ENCODE peak calls at places on chromosome X, in seven cellular contexts. H is K562, Z is sigmoid colon, G is stomach, I is HepG2, C is upper lobe of left lung, Q is SK-N-MC. A is an unnamed sample.

GRCh38 chrX:149222040-149222439 is 283.1 kb downstream of the IDS start:
- DNase-seq in H (no peak), Z (no peak), G (no peak), I (no peak), C (no peak), Q (no peak), A (no peak)

GRCh38 chrX:7815166-7815565 is 27.8 kb upstream of the VCX start:
- DNase-seq in H (no peak), Z (no peak), G (no peak), I (no peak), C (no peak), Q (no peak), A (no peak)

GRCh38 chrX:369563-370101 is 17.1 kb downstream of the PPP2R3B start:
- DNase-seq in H (peak; percentile 20), Z (no peak), G (no peak), I (no peak), C (no peak), Q (no peak), A (no peak)

GRCh38 chrX:12903646-12904045 is 2.8 kb upstream of the TLR8 start:
- DNase-seq in H (no peak), Z (no peak), G (no peak), I (no peak), C (no peak), Q (no peak), A (no peak)

GRCh38 chrX:120463241-120463640 is 5.9 kb downstream of the LAMP2 start:
- DNase-seq in H (no peak), Z (no peak), G (no peak), I (peak; percentile 6), C (peak; percentile 58), Q (peak; percentile 65), A (no peak)

GRCh38 chrX:129006491-129006890 is 516.8 kb downstream of the SMARCA1 start:
- DNase-seq in H (no peak), Z (no peak), G (no peak), I (no peak), C (no peak), Q (no peak), A (no peak)

GRCh38 chrX:30039768-30040167 is 175.6 kb upstream of the MAGEB2 start:
- DNase-seq in H (no peak), Z (no peak), G (no peak), I (no peak), C (no peak), Q (no peak), A (no peak)

GRCh38 chrX:126489141-126489540 is 63.5 kb downstream of the DCAF12L1 start:
- DNase-seq in H (no peak), Z (no peak), G (no peak), I (no peak), C (no peak), Q (no peak), A (no peak)

GRCh38 chrX:39336709-39337294 is 535.5 kb downstream of the MID1IP1 start:
- DNase-seq in H (no peak), Z (peak; percentile 86), G (no peak), I (no peak), C (peak; percentile 26), Q (no peak), A (no peak)

GRCh38 chrX:25207803-25208202 is 192.0 kb upstream of the ARX start:
- DNase-seq in H (no peak), Z (no peak), G (no peak), I (no peak), C (no peak), Q (no peak), A (no peak)

GRCh38 chrX:65999563-66000148 is 40.2 kb downstream of the VSIG4 start:
- DNase-seq in H (peak; percentile 40), Z (no peak), G (no peak), I (no peak), C (no peak), Q (no peak), A (no peak)

GRCh38 chrX:24113161-24113560 is 36.4 kb upstream of the ZFX start:
- DNase-seq in H (no peak), Z (no peak), G (no peak), I (no peak), C (no peak), Q (no peak), A (no peak)

GRCh38 chrX:3791449-3791848 is 78.0 kb upstream of the PRKX start:
- DNase-seq in H (no peak), Z (no peak), G (no peak), I (no peak), C (no peak), Q (no peak), A (no peak)

GRCh38 chrX:34132028-34132427 is at the start of gene FAM47A:
- DNase-seq in H (no peak), Z (no peak), G (no peak), I (no peak), C (no peak), Q (no peak), A (no peak)

GRCh38 chrX:106397788-106398538 is 213.8 kb upstream of the RADX start:
- DNase-seq in H (no peak), Z (no peak), G (no peak), I (no peak), C (no peak), Q (peak; percentile 6), A (no peak)

GRCh38 chrX:40245411-40246140 is 147.8 kb upstream of the BCOR start:
- DNase-seq in H (no peak), Z (no peak), G (no peak), I (no peak), C (no peak), Q (no peak), A (no peak)

GRCh38 chrX:21741869-21742701 is 15.8 kb downstream of the SMPX start:
- DNase-seq in H (no peak), Z (peak; percentile 67), G (no peak), I (no peak), C (no peak), Q (no peak), A (no peak)

GRCh38 chrX:11423362-11423818 is 130.2 kb downstream of the AMELX start:
- DNase-seq in H (peak; percentile 34), Z (no peak), G (peak; percentile 29), I (no peak), C (peak; percentile 34), Q (no peak), A (no peak)

GRCh38 chrX:121349263-121349662 is 301.9 kb downstream of the GLUD2 start:
- DNase-seq in H (no peak), Z (no peak), G (no peak), I (no peak), C (no peak), Q (no peak), A (no peak)

GRCh38 chrX:108285361-108285760 is 152.9 kb downstream of the COL4A6 start:
- DNase-seq in H (no peak), Z (no peak), G (no peak), I (no peak), C (no peak), Q (no peak), A (no peak)

GRCh38 chrX:153306527-153307115 is 14.9 kb downstream of the PNMA6F start:
- DNase-seq in H (no peak), Z (no peak), G (no peak), I (no peak), C (no peak), Q (no peak), A (no peak)

GRCh38 chrX:68599256-68600152 is 48.0 kb upstream of the STARD8 start:
- DNase-seq in H (peak; percentile 10), Z (no peak), G (no peak), I (no peak), C (no peak), Q (no peak), A (no peak)

GRCh38 chrX:1427756-1428155 is 25.0 kb downstream of the ASMTL start:
- DNase-seq in H (no peak), Z (peak; percentile 53), G (no peak), I (no peak), C (no peak), Q (no peak), A (no peak)
- H3K4me3 ChIP-seq in H (no peak overlapping the region), Z (no peak overlapping the region), G (no peak overlapping the region), I (no peak overlapping the region), C (no peak overlapping the region), Q (no peak overlapping the region), A (no peak overlapping the region)

GRCh38 chrX:154362085-154362742 is 12.2 kb downstream of the FLNA start:
- DNase-seq in H (no peak), Z (no peak), G (no peak), I (no peak), C (no peak), Q (no peak), A (no peak)
- TF ChIP-seq POLR2AphosphoS5 in H (no peak), Z (no peak), G (no peak), I (no peak), C (no peak), Q (no peak), A (no peak)

DNA sequence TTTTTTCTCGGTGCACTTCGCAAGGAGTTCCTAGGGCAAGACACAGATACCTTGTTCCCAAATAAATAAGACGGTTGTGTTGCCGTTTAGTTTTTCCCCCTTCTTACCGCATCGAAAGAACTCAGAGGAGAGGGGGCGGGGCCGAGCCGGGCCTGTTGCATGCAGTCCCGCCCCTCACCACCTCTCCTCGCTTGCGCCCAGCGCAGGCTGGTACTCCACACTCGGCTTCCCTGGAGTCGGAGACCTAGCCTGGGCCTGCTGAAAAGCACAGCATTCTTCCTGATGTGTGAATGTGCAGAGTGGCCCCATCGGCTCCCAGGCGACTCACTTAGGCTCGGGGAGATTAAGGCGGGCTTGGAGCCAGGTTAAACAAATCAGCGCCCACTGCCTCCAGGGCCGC is 26.1 kb upstream of the VMA21 start:
- DNase-seq in H (peak; percentile 11), Z (no peak), G (no peak), I (peak; percentile 1), C (no peak), Q (no peak), A (no peak)
- H3K4me3 ChIP-seq in H (no peak overlapping the region), Z (no peak overlapping the region), G (no peak overlapping the region), I (no peak overlapping the region), C (no peak overlapping the region), Q (no peak overlapping the region), A (no peak overlapping the region)

GRCh38 chrX:103536071-103536470 is 16.8 kb upstream of the RAB40A start:
- DNase-seq in H (no peak), Z (no peak), G (no peak), I (no peak), C (no peak), Q (no peak), A (no peak)
- TF ChIP-seq POLR2AphosphoS5 in H (no peak), Z (no peak), G (no peak), I (no peak), C (no peak), Q (no peak), A (no peak)

GRCh38 chrX:85444613-85445012 is 65.1 kb upstream of the POF1B start:
- DNase-seq in H (no peak), Z (no peak), G (no peak), I (no peak), C (no peak), Q (no peak), A (no peak)
- H3K4me3 ChIP-seq in H (no peak overlapping the region), Z (no peak overlapping the region), G (no peak overlapping the region), I (no peak overlapping the region), C (no peak overlapping the region), Q (no peak overlapping the region), A (no peak overlapping the region)

GRCh38 chrX:123807825-123808416 is 51.9 kb upstream of the XIAP start:
- DNase-seq in H (peak; percentile 28), Z (no peak), G (no peak), I (no peak), C (no peak), Q (no peak), A (no peak)

GRCh38 chrX:123797543-123798447 is 62.1 kb upstream of the XIAP start:
- DNase-seq in H (no peak), Z (no peak), G (no peak), I (peak; percentile 66), C (no peak), Q (no peak), A (no peak)

GRCh38 chrX:123803331-123803983 is 56.4 kb upstream of the XIAP start:
- DNase-seq in H (peak; percentile 72), Z (no peak), G (no peak), I (peak; percentile 97), C (peak; percentile 41), Q (no peak), A (peak; percentile 68)
- TF ChIP-seq POLR2AphosphoS5 in H (peak; percentile 54), Z (no peak), G (no peak), I (no peak), C (peak; percentile 60), Q (no peak), A (peak; percentile 55)